ENCODE peak calls at places on chromosomes 5 and 9, in nine cellular contexts. A is activated T-helper 1 cell treated with anti-CD3 and anti-CD28 coated beads, Interleukin-12 subunit alpha, Interleukin-12 subunit beta, Interleukin-2, Interleukin-4 antibody, amounts not matched to agents 30 ng/mL and 10 ng/mL and 1 ng/mL, durations not matched to agents 14 hours and 24 hours and 36 hours; E is fibroblast of the aortic adventitia; G is HT-29; W is T-helper 9 cell; H is NCI-H1417; Y is cardiac muscle cell; S is anterior cingulate cortex; L is Calu3. M is an unnamed sample.

GRCh38 chr5:10518352-10518751 is 45.5 kb upstream of the ANKRD33B start:
- DNase-seq in A (no peak), E (peak), G (no peak), W (no peak), H (no peak), Y (no peak), S (no peak), L (no peak), M (no peak)

GRCh38 chr5:14171621-14172020 is 28.5 kb downstream of the TRIO start:
- DNase-seq in A (no peak), E (peak), G (no peak), W (no peak), H (no peak), Y (no peak), S (no peak), L (no peak), M (no peak)

GRCh38 chr5:121962943-121963342 is 1.2 kb downstream of the SRFBP1 start:
- DNase-seq in A (no peak), E (no peak), G (peak), W (no peak), H (no peak), Y (no peak), S (no peak), L (no peak), M (no peak)

GRCh38 chr9:221989-222776 is 7.5 kb downstream of the DOCK8 start:
- DNase-seq in A (no peak), E (no peak), G (peak), W (no peak), H (no peak), Y (no peak), S (no peak), L (no peak), M (no peak)

GRCh38 chr5:132001647-132002561 is 9.6 kb downstream of the ACSL6 start:
- DNase-seq in A (no peak), E (no peak), G (no peak), W (no peak), H (no peak), Y (peak), S (no peak), L (peak), M (no peak)

GRCh38 chr5:78537821-78538220 is 110.8 kb downstream of the LHFPL2 start:
- DNase-seq in A (no peak), E (peak), G (peak), W (no peak), H (no peak), Y (peak), S (no peak), L (peak), M (no peak)

GRCh38 chr9:80147866-80148265 is 576.1 kb downstream of the TLE4 start:
- DNase-seq in A (no peak), E (no peak), G (no peak), W (no peak), H (no peak), Y (no peak), S (no peak), L (no peak), M (no peak)

GRCh38 chr5:56506586-56506985 is 273.5 kb upstream of the ANKRD55 start:
- DNase-seq in A (no peak), E (no peak), G (no peak), W (no peak), H (no peak), Y (no peak), S (no peak), L (no peak), M (no peak)

GRCh38 chr5:135977375-135977928 is 22.7 kb upstream of the LECT2 start:
- DNase-seq in A (no peak), E (no peak), G (peak), W (peak), H (no peak), Y (peak), S (no peak), L (peak), M (no peak)

M was measured in fibroblast of the conjunctiva.